ENCODE peak calls at places on chromosomes 4 and X, in nine cellular contexts. Q is type B pancreatic cell; X is brain microvascular endothelial cell; L is transverse colon; A is H9; C is CD8-positive, alpha-beta T cell; G is thoracic aorta; Y is psoas muscle; Z is MCF 10A. R is an unnamed sample.

GRCh38 chrX:48835524-48836329 is at the start of gene PCSK1N:
- DNase-seq in Q (no peak), X (no peak), L (no peak), A (peak), C (peak), G (no peak), Y (no peak), Z (no peak), R (no peak)

GRCh38 chr4:188032583-188032982 is 37.0 kb downstream of the ZFP42 start:
- DNase-seq in Q (no peak), X (no peak), L (no peak), A (peak), C (no peak), G (no peak), Y (no peak), Z (no peak), R (no peak)

GRCh38 chr4:183834252-183834651 is 70.9 kb upstream of the STOX2 start:
- DNase-seq in Q (no peak), X (no peak), L (no peak), A (no peak), C (no peak), G (no peak), Y (no peak), Z (peak), R (no peak)

GRCh38 chr4:112270643-112271484 is 14.8 kb downstream of the TIFA start:
- DNase-seq in Q (no peak), X (peak), L (no peak), A (no peak), C (no peak), G (no peak), Y (no peak), Z (peak), R (no peak)

GRCh38 chr4:125658773-125659172 is 344.0 kb downstream of the FAT4 start:
- DNase-seq in Q (no peak), X (no peak), L (no peak), A (no peak), C (no peak), G (no peak), Y (no peak), Z (no peak), R (no peak)

GRCh38 chr4:98605216-98605615 is 53.2 kb downstream of the TSPAN5 start:
- DNase-seq in Q (no peak), X (peak), L (no peak), A (no peak), C (no peak), G (no peak), Y (no peak), Z (no peak), R (no peak)

GRCh38 chrX:102765794-102766193 is 45.3 kb downstream of the GPRASP3 start:
- DNase-seq in Q (no peak), X (no peak), L (peak), A (no peak), C (no peak), G (no peak), Y (peak), Z (peak), R (no peak)

GRCh38 chrX:46637937-46638336 is 64.4 kb downstream of the CHST7 start:
- DNase-seq in Q (no peak), X (no peak), L (no peak), A (no peak), C (no peak), G (no peak), Y (no peak), Z (no peak), R (no peak)

GRCh38 chr4:624705-625590 is at the start of gene PDE6B:
- DNase-seq in Q (no peak), X (no peak), L (no peak), A (peak), C (no peak), G (no peak), Y (no peak), Z (no peak), R (no peak)

GRCh38 chr4:87566276-87566675 is 37.1 kb upstream of the SPARCL1 start:
- DNase-seq in Q (no peak), X (no peak), L (no peak), A (no peak), C (no peak), G (no peak), Y (no peak), Z (no peak), R (no peak)

GRCh38 chr4:74544655-74545361 is 99.9 kb downstream of the AREG start:
- DNase-seq in Q (no peak), X (no peak), L (no peak), A (no peak), C (no peak), G (no peak), Y (no peak), Z (no peak), R (no peak)

GRCh38 chr4:94305468-94306225 is 37.0 kb downstream of the HPGDS start:
- DNase-seq in Q (no peak), X (no peak), L (no peak), A (no peak), C (no peak), G (no peak), Y (no peak), Z (no peak), R (no peak)

GRCh38 chr4:142360657-142361056 is 485.4 kb downstream of the INPP4B start:
- DNase-seq in Q (no peak), X (no peak), L (no peak), A (no peak), C (no peak), G (no peak), Y (no peak), Z (no peak), R (no peak)

GRCh38 chrX:3820170-3820569 is 106.7 kb upstream of the PRKX start:
- DNase-seq in Q (no peak), X (peak), L (no peak), A (no peak), C (no peak), G (no peak), Y (no peak), Z (peak), R (no peak)

GRCh38 chrX:78945186-78945912 is at the start of gene P2RY10:
- DNase-seq in Q (no peak), X (no peak), L (peak), A (no peak), C (peak), G (no peak), Y (no peak), Z (no peak), R (no peak)

GRCh38 chr4:163701915-163702314 is 207.4 kb downstream of the TMA16 start:
- DNase-seq in Q (no peak), X (peak), L (no peak), A (no peak), C (no peak), G (no peak), Y (no peak), Z (no peak), R (no peak)

GRCh38 chrX:3250946-3251345 is 95.5 kb downstream of the MXRA5 start:
- DNase-seq in Q (no peak), X (peak), L (no peak), A (no peak), C (no peak), G (no peak), Y (no peak), Z (no peak), R (no peak)

GRCh38 chrX:103889216-103889615 is 57.2 kb upstream of the RAB9B start:
- DNase-seq in Q (no peak), X (no peak), L (no peak), A (no peak), C (no peak), G (no peak), Y (no peak), Z (no peak), R (no peak)

GRCh38 chr4:6641164-6641970 is 882 bp downstream of the MRFAP1 start:
- DNase-seq in Q (no peak), X (peak), L (peak), A (no peak), C (peak), G (no peak), Y (peak), Z (peak), R (no peak)

GRCh38 chr4:32847466-32847865 is 2127.3 kb downstream of the PCDH7 start:
- DNase-seq in Q (no peak), X (no peak), L (no peak), A (no peak), C (no peak), G (no peak), Y (no peak), Z (peak), R (no peak)

GRCh38 chr4:8770518-8771257 is 101.0 kb downstream of the HMX1 start:
- DNase-seq in Q (no peak), X (no peak), L (no peak), A (no peak), C (no peak), G (no peak), Y (no peak), Z (no peak), R (peak)

GRCh38 chrX:13432776-13433605 is 113.1 kb upstream of the ATXN3L start:
- DNase-seq in Q (no peak), X (peak), L (no peak), A (no peak), C (no peak), G (no peak), Y (no peak), Z (peak), R (no peak)

GRCh38 chr4:184937745-184938144 is 80.5 kb upstream of the HELT start:
- DNase-seq in Q (peak), X (no peak), L (peak), A (no peak), C (no peak), G (no peak), Y (no peak), Z (no peak), R (no peak)

GRCh38 chr4:94325835-94326234 is 16.8 kb downstream of the HPGDS start:
- DNase-seq in Q (no peak), X (no peak), L (no peak), A (no peak), C (no peak), G (no peak), Y (no peak), Z (no peak), R (no peak)

GRCh38 chrX:10620121-10620699 is at the start of gene MID1:
- DNase-seq in Q (peak), X (peak), L (peak), A (peak), C (no peak), G (peak), Y (peak), Z (peak), R (peak)

GRCh38 chr4:97590266-97590665 is 553.0 kb downstream of the STPG2 start:
- DNase-seq in Q (no peak), X (no peak), L (no peak), A (no peak), C (no peak), G (no peak), Y (no peak), Z (no peak), R (no peak)

GRCh38 chr4:19850909-19851308 is 400.8 kb upstream of the SLIT2 start:
- DNase-seq in Q (no peak), X (peak), L (no peak), A (no peak), C (no peak), G (no peak), Y (no peak), Z (peak), R (no peak)
- TF ChIP-seq CTCF in Q (no peak), X (peak), L (no peak), A (no peak), C (no peak), G (no peak), Y (no peak), Z (no peak), R (no peak)

GRCh38 chr4:53014881-53015280 is 152.8 kb downstream of the RASL11B start:
- DNase-seq in Q (no peak), X (no peak), L (no peak), A (no peak), C (no peak), G (no peak), Y (no peak), Z (no peak), R (no peak)

GRCh38 chr4:53016099-53016498 is 154.0 kb downstream of the RASL11B start:
- DNase-seq in Q (no peak), X (no peak), L (no peak), A (no peak), C (no peak), G (no peak), Y (no peak), Z (no peak), R (no peak)

GRCh38 chr4:53013873-53014272 is 151.8 kb downstream of the RASL11B start:
- DNase-seq in Q (no peak), X (no peak), L (no peak), A (no peak), C (no peak), G (no peak), Y (no peak), Z (no peak), R (no peak)

GRCh38 chr4:53014368-53014767 is 152.3 kb downstream of the RASL11B start:
- DNase-seq in Q (no peak), X (no peak), L (no peak), A (no peak), C (no peak), G (no peak), Y (no peak), Z (no peak), R (no peak)

DNA sequence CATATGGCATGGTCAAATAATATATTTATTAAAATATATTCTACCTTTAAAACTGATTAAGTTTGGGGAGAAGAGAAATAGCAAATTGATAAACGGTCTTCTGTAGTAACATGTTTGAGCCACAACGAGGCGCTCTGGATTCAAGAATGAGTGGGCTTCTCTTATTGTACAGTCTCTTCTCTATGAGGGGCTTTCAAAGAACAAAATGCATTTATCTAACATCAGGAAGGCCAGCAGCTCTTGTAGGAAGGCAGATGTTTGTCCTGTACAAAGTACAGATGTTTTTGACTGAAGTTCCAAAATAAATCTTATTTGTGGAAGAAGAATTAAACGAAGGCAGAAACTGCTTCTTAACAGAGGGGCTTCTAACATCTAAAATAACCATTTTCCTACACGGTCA is 153.6 kb downstream of the RASL11B start:
- DNase-seq in Q (no peak), X (peak), L (peak), A (peak), C (no peak), G (no peak), Y (no peak), Z (peak), R (no peak)
- TF ChIP-seq CTCF in Q (peak), X (peak), L (peak), A (peak), C (no peak), G (peak), Y (peak), Z (peak), R (no peak)

GRCh38 chrX:39905946-39906345 is 191.8 kb downstream of the BCOR start:
- DNase-seq in Q (no peak), X (no peak), L (no peak), A (no peak), C (no peak), G (no peak), Y (no peak), Z (no peak), R (no peak)

GRCh38 chrX:39905475-39905889 is 192.3 kb downstream of the BCOR start:
- DNase-seq in Q (no peak), X (no peak), L (peak), A (no peak), C (no peak), G (no peak), Y (no peak), Z (no peak), R (no peak)

GRCh38 chrX:39903343-39903742 is 194.4 kb downstream of the BCOR start:
- DNase-seq in Q (no peak), X (no peak), L (no peak), A (no peak), C (no peak), G (no peak), Y (no peak), Z (peak), R (no peak)

GRCh38 chrX:39904816-39905474 is 192.8 kb downstream of the BCOR start:
- DNase-seq in Q (no peak), X (no peak), L (no peak), A (no peak), C (no peak), G (no peak), Y (no peak), Z (no peak), R (no peak)

DNA sequence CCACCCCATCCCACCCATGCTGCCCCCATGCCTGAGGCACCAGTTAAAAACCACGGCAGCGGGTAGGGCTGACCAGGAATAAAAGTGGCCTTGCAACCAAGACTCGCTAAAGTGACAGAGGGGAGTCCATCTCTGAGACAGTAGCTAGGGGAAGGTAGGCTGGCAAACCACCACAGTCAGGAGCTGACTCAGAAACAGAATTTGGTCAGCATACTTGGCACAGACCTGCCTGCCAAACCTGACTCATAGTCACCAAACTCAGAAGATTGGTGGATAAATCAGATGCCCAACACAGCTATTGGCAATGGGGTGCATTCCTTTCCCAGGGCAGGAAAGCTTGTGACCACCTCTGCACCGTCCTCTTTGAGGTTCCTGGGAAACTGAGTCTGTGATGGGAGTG is 193.8 kb downstream of the BCOR start:
- DNase-seq in Q (no peak), X (no peak), L (no peak), A (no peak), C (no peak), G (no peak), Y (no peak), Z (peak), R (no peak)
- TF ChIP-seq CTCF in Q (no peak), X (no peak), L (no peak), A (no peak), C (no peak), G (no peak), Y (no peak), Z (no peak), R (no peak)

GRCh38 chr4:113968473-113968872 is 11.0 kb downstream of the ARSJ start:
- DNase-seq in Q (no peak), X (no peak), L (no peak), A (no peak), C (no peak), G (no peak), Y (no peak), Z (no peak), R (no peak)

GRCh38 chr4:113969935-113970334 is 9.5 kb downstream of the ARSJ start:
- DNase-seq in Q (no peak), X (no peak), L (no peak), A (no peak), C (no peak), G (no peak), Y (no peak), Z (peak), R (no peak)

GRCh38 chr4:113971706-113972360 is 7.6 kb downstream of the ARSJ start:
- DNase-seq in Q (no peak), X (peak), L (no peak), A (no peak), C (no peak), G (no peak), Y (no peak), Z (no peak), R (no peak)

GRCh38 chr4:113962719-113963274 is 16.6 kb downstream of the ARSJ start:
- DNase-seq in Q (no peak), X (no peak), L (no peak), A (no peak), C (no peak), G (no peak), Y (no peak), Z (no peak), R (no peak)

DNA sequence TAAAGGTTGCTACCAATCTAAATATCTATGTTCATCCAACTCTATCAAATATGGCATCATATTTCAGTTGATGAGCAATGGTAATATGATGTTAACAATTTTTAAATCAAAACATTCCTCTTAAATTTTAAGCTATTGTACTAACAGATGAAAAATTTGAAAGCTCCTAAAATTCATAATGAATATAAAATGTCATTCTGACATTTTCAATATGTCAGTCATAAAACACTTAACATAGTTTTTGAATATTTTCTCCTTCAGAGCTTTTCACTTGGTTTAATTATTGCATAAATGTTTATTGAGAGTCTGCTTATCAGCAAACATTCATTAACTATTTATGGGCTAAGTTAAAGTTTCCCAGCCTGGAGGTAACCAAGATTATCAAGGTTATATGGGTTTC is 11.8 kb downstream of the ARSJ start:
- DNase-seq in Q (no peak), X (no peak), L (no peak), A (no peak), C (no peak), G (no peak), Y (no peak), Z (no peak), R (no peak)
- TF ChIP-seq CTCF in Q (no peak), X (no peak), L (no peak), A (no peak), C (no peak), G (no peak), Y (no peak), Z (no peak), R (no peak)

GRCh38 chrX:119726900-119727555 is 31.4 kb upstream of the SOWAHD start:
- DNase-seq in Q (no peak), X (no peak), L (no peak), A (no peak), C (no peak), G (no peak), Y (no peak), Z (no peak), R (no peak)

GRCh38 chrX:119729408-119730201 is 28.8 kb upstream of the SOWAHD start:
- DNase-seq in Q (no peak), X (peak), L (peak), A (peak), C (peak), G (no peak), Y (peak), Z (peak), R (no peak)

GRCh38 chrX:119728487-119728886 is 29.9 kb upstream of the SOWAHD start:
- DNase-seq in Q (no peak), X (no peak), L (no peak), A (peak), C (no peak), G (no peak), Y (no peak), Z (no peak), R (no peak)
- TF ChIP-seq CTCF in Q (no peak), X (no peak), L (no peak), A (peak), C (no peak), G (no peak), Y (no peak), Z (no peak), R (no peak)

GRCh38 chr4:182766851-182767250 is 150.3 kb downstream of the DCTD start:
- DNase-seq in Q (no peak), X (no peak), L (no peak), A (no peak), C (no peak), G (no peak), Y (no peak), Z (no peak), R (no peak)

GRCh38 chr4:182764137-182764536 is 153.0 kb downstream of the DCTD start:
- DNase-seq in Q (no peak), X (no peak), L (no peak), A (no peak), C (no peak), G (no peak), Y (no peak), Z (no peak), R (no peak)

GRCh38 chr4:182760644-182761043 is 156.5 kb downstream of the DCTD start:
- DNase-seq in Q (no peak), X (no peak), L (no peak), A (no peak), C (no peak), G (no peak), Y (no peak), Z (no peak), R (no peak)

GRCh38 chr4:182768821-182769220 is 148.4 kb downstream of the DCTD start:
- DNase-seq in Q (no peak), X (peak), L (no peak), A (no peak), C (no peak), G (no peak), Y (no peak), Z (no peak), R (no peak)

DNA sequence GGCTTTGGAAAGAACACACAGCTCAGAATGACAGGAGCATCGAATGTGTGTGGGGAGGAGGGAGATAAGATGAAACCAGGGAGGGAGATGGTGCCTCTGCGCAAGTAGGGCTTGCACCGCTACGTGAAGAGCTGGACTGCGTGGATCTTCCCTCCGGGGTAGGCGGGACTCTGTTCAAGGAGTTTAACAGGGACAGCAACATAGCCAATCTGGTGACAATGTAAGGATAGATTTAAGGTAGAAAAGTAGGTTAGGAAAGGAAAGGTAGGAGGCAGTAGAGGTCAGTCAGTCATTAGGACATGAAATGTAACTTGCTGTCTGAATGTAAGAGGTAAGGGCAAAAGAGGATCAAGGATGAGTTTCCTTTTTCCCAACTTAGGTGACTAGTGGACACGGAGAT is 152.5 kb downstream of the DCTD start:
- DNase-seq in Q (no peak), X (no peak), L (no peak), A (no peak), C (no peak), G (no peak), Y (no peak), Z (no peak), R (no peak)
- TF ChIP-seq CTCF in Q (no peak), X (no peak), L (no peak), A (peak), C (no peak), G (no peak), Y (no peak), Z (no peak), R (no peak)

R was measured in omental fat pad.